ENCODE peak calls at places on chromosomes 5 and 9, in seven cellular contexts. H, L, A, Y, S, O and D are unnamed samples.

GRCh38 chr5:135829179-135829578 is 5.3 kb upstream of the SLC25A48 start:
- DNase-seq in O (no peak), H (no peak), S (no peak), Y (no peak), L (no peak), A (no peak), D (no peak)

GRCh38 chr9:89749500-89750116 is 144.8 kb downstream of the GADD45G start:
- DNase-seq in H (no peak), Y (no peak), L (no peak), S (no peak), A (no peak), O (no peak), D (no peak)

GRCh38 chr5:144582046-144582445 is 411.4 kb downstream of the KCTD16 start:
- DNase-seq in A (no peak), Y (no peak), H (no peak), S (no peak), O (no peak), L (no peak), D (no peak)

GRCh38 chr5:175598774-175599173 is 59.1 kb upstream of the HRH2 start:
- DNase-seq in S (peak; percentile 34), Y (no peak), H (no peak), O (no peak), A (no peak), L (no peak), D (no peak)

GRCh38 chr5:134140530-134141201 is 26.2 kb downstream of the TCF7 start:
- DNase-seq in Y (peak; percentile 83), S (peak; percentile 66), H (peak; percentile 81), L (peak; percentile 81), A (no peak), O (peak; percentile 77), D (peak; percentile 81)

GRCh38 chr9:126684965-126685465 is 71.3 kb downstream of the LMX1B start:
- DNase-seq in H (no peak), S (no peak), L (no peak), O (no peak), A (no peak), Y (no peak), D (no peak)

GRCh38 chr9:90642570-90643539 is at the start of gene DIRAS2:
- DNase-seq in H (no peak), L (peak; percentile 54), A (peak; percentile 37), S (peak; percentile 41), Y (peak; percentile 36), O (peak; percentile 84), D (peak; percentile 72)

GRCh38 chr5:135814254-135814653 is 20.2 kb upstream of the SLC25A48 start:
- DNase-seq in H (no peak), Y (no peak), A (no peak), O (peak; percentile 50), L (no peak), S (no peak), D (no peak)

GRCh38 chr9:99368341-99369326 is 146.6 kb downstream of the SEC61B start:
- DNase-seq in O (no peak), H (no peak), A (peak; percentile 62), S (peak; percentile 83), Y (peak; percentile 88), L (peak; percentile 10), D (no peak)

GRCh38 chr5:110738812-110739651 is at the start of gene SLC25A46:
- DNase-seq in H (peak; percentile 81), S (peak; percentile 91), Y (peak; percentile 95), O (peak; percentile 95), A (peak; percentile 81), L (peak; percentile 90), D (peak; percentile 91)

GRCh38 chr5:106865279-106865678 is 805.5 kb downstream of the EFNA5 start:
- DNase-seq in L (no peak), S (no peak), Y (no peak), O (no peak), A (no peak), H (no peak), D (no peak)

GRCh38 chr5:172553838-172554344 is 87.2 kb upstream of the NEURL1B start:
- DNase-seq in A (no peak), L (no peak), O (no peak), Y (no peak), H (no peak), S (no peak), D (no peak)

GRCh38 chr5:126339215-126339805 is 83.9 kb upstream of the GRAMD2B start:
- DNase-seq in A (no peak), Y (peak; percentile 88), O (peak; percentile 85), S (no peak), L (peak; percentile 38), H (peak; percentile 38), D (no peak)

GRCh38 chr9:129374231-129374630 is 196.2 kb upstream of the IER5L start:
- DNase-seq in S (no peak), Y (no peak), O (no peak), H (no peak), A (no peak), L (no peak), D (no peak)

GRCh38 chr9:133160742-133161541 is 2.8 kb downstream of the GBGT1 start:
- DNase-seq in A (peak; percentile 59), L (peak; percentile 76), H (peak; percentile 82), S (peak; percentile 79), O (peak; percentile 84), Y (peak; percentile 83), D (peak; percentile 65)

GRCh38 chr5:179268966-179269693 is 76.1 kb downstream of the ADAMTS2 start:
- DNase-seq in S (no peak), H (no peak), O (no peak), A (no peak), L (peak; percentile 1), Y (no peak), D (no peak)

GRCh38 chr9:99485461-99485860 is 263.4 kb downstream of the SEC61B start:
- DNase-seq in A (no peak), O (no peak), S (no peak), L (no peak), H (no peak), Y (peak; percentile 79), D (no peak)

GRCh38 chr5:154677921-154678320 is 77.3 kb upstream of the LARP1 start:
- DNase-seq in L (no peak), H (peak; percentile 34), Y (peak; percentile 9), O (peak; percentile 46), S (no peak), A (no peak), D (no peak)

GRCh38 chr9:104177003-104177611 is 83.0 kb downstream of the SMC2 start:
- DNase-seq in H (no peak), O (peak; percentile 25), Y (peak; percentile 25), S (no peak), L (no peak), A (no peak), D (peak; percentile 21)

GRCh38 chr9:75185585-75186170 is 97.4 kb downstream of the OSTF1 start:
- DNase-seq in O (peak; percentile 69), S (no peak), L (peak; percentile 63), Y (peak; percentile 35), H (peak; percentile 18), A (no peak), D (peak; percentile 60)

GRCh38 chr5:1827410-1828397 is 26.5 kb downstream of the NDUFS6 start:
- DNase-seq in H (peak; percentile 53), O (no peak), L (no peak), A (no peak), Y (no peak), S (peak; percentile 20), D (peak; percentile 16)

DNA sequence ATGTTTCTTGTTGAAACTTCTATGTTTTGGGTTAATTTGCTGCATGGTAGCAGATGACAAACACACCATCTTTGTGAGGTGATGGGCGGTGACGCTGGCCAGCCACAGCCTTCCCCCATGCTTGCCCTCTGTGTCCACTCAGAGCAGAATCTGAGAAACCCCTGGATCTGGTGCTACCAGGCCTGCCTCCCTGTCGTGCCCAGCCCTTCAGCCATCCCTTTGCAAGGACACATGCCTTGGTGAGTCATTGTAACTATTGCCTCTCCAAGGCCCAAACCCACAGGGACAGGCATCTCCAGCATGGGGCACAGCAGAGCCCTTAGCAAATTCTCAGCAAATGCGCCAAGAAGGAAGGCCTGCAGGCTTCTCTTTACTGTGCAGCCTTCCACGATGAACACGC is 48.1 kb upstream of the FCN1 start:
- DNase-seq in Y (no peak), O (no peak), H (no peak), L (no peak), S (no peak), A (no peak), D (no peak)
- H3K4me1 ChIP-seq in Y (peaks cover 19% of the 10 kb centered on the region), O (no peaks in the 10 kb centered on the region), H (no peaks in the 10 kb centered on the region), L (no peaks in the 10 kb centered on the region), S (no peaks in the 10 kb centered on the region), A (peaks cover 20% of the 10 kb centered on the region), D (peaks cover 3% of the 10 kb centered on the region)

GRCh38 chr5:104299998-104300706 is 737.6 kb upstream of the NUDT12 start:
- DNase-seq in Y (no peak), S (no peak), A (no peak), L (no peak), O (no peak), H (no peak), D (no peak)

GRCh38 chr5:104298518-104298917 is 735.9 kb upstream of the NUDT12 start:
- DNase-seq in L (no peak), O (no peak), A (no peak), Y (no peak), S (no peak), H (no peak), D (no peak)

DNA sequence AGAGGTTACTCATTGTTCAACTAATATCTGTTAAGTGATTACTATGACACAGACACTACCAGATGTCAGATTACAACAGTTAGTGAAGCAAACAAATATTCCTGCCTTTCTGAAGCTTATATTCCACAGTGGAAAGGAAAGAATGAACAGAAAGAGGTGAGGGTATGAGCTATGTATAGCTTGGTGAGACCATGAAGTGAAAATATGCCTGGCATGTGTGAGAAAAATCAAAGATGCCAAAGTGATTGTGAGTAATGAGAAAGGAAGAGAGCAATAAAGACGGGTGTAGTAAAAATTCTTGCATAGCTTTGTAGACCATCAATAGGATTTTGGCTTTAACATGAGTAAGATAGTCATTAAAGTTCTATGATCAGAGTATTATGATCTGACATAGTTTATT is 734.5 kb upstream of the NUDT12 start:
- DNase-seq in S (no peak), L (no peak), H (no peak), A (no peak), O (no peak), Y (peak; percentile 9), D (no peak)
- H3K4me1 ChIP-seq in S (no peaks in the 10 kb centered on the region), L (no peaks in the 10 kb centered on the region), H (no peaks in the 10 kb centered on the region), A (no peaks in the 10 kb centered on the region), O (no peaks in the 10 kb centered on the region), Y (no peaks in the 10 kb centered on the region), D (no peaks in the 10 kb centered on the region)

GRCh38 chr9:136528716-136529341 is 17.0 kb downstream of the NOTCH1 start:
- DNase-seq in L (no peak), A (no peak), H (no peak), O (no peak), Y (no peak), S (no peak), D (no peak)
- H3K4me1 ChIP-seq in L (peaks cover 95% of the 10 kb centered on the region), A (peaks cover 97% of the 10 kb centered on the region), H (peaks cover 89% of the 10 kb centered on the region), O (peaks cover 14% of the 10 kb centered on the region), Y (peaks cover 6% of the 10 kb centered on the region), S (peaks cover 71% of the 10 kb centered on the region), D (peaks cover 95% of the 10 kb centered on the region)

GRCh38 chr9:121781143-121781542 is 129.7 kb downstream of the DAB2IP start:
- DNase-seq in Y (no peak), S (no peak), H (no peak), A (no peak), L (no peak), O (no peak), D (no peak)
- H3K4me1 ChIP-seq in Y (no peaks in the 10 kb centered on the region), S (peaks cover 17% of the 10 kb centered on the region), H (peaks cover 8% of the 10 kb centered on the region), A (peaks cover 51% of the 10 kb centered on the region), L (no peaks in the 10 kb centered on the region), O (no peaks in the 10 kb centered on the region), D (no peaks in the 10 kb centered on the region)

DNA sequence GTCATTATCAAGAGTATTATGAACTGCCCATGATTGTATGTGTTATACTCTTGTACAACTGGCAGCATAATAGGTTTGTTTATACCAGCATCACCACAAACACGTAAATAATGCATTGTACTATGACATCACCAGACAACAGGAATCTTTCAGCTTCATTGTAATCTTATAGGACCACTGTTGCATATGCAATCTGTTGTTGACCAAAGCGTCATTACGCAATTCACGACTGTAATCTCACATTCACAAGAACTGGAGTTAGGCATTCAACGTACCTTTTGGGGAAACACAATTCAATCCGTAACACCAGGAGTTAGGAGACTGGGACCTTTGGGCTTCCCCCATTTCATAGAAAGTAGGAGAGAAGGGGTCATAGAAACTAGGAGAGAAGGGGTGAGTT is 20.4 kb upstream of the ARSI start:
- DNase-seq in O (no peak), H (no peak), L (no peak), S (no peak), Y (no peak), A (no peak), D (no peak)
- H3K4me1 ChIP-seq in O (peaks cover 40% of the 10 kb centered on the region), H (no peaks in the 10 kb centered on the region), L (no peaks in the 10 kb centered on the region), S (no peaks in the 10 kb centered on the region), Y (peaks cover 29% of the 10 kb centered on the region), A (peaks cover 9% of the 10 kb centered on the region), D (no peaks in the 10 kb centered on the region)